ENCODE peak calls at places on chromosome X, in six cellular contexts. One of them, this sample, is unnamed. For H3K4me1, the result is how much of the 10 kb centered on the place peaks cover.

GRCh38 chrX:23888887-23889501 is 18.7 kb downstream of the APOO start:
- DNase-seq in breast epithelium: no peak
- DNase-seq in aorta: no peak
- DNase-seq in uterus: no peak
- DNase-seq in body of pancreas: no peak
- DNase-seq in left ventricle myocardium inferior: no peak
- DNase-seq in this sample: no peak

GRCh38 chrX:148371251-148371650 is 129.2 kb upstream of the AFF2 start:
- DNase-seq in body of pancreas: no peak
- DNase-seq in left ventricle myocardium inferior: no peak
- DNase-seq in aorta: no peak
- DNase-seq in breast epithelium: no peak
- DNase-seq in uterus: no peak
- DNase-seq in this sample: no peak

GRCh38 chrX:101429934-101430333 is 21.9 kb downstream of the HNRNPH2 start:
- DNase-seq in aorta: no peak
- DNase-seq in body of pancreas: no peak
- DNase-seq in uterus: no peak
- DNase-seq in left ventricle myocardium inferior: no peak
- DNase-seq in breast epithelium: no peak
- DNase-seq in this sample: peak

GRCh38 chrX:140526138-140526537 is 21.3 kb upstream of the SOX3 start:
- DNase-seq in body of pancreas: no peak
- DNase-seq in breast epithelium: no peak
- DNase-seq in aorta: no peak
- DNase-seq in uterus: no peak
- DNase-seq in left ventricle myocardium inferior: no peak
- DNase-seq in this sample: no peak

GRCh38 chrX:115563633-115564182 is 2.7 kb downstream of the PLS3 start:
- DNase-seq in uterus: no peak
- DNase-seq in aorta: no peak
- DNase-seq in breast epithelium: no peak
- DNase-seq in body of pancreas: no peak
- DNase-seq in left ventricle myocardium inferior: no peak
- DNase-seq in this sample: no peak

GRCh38 chrX:50801135-50801534 is 12.9 kb downstream of the SHROOM4 start:
- DNase-seq in body of pancreas: no peak
- DNase-seq in left ventricle myocardium inferior: no peak
- DNase-seq in uterus: no peak
- DNase-seq in aorta: no peak
- DNase-seq in breast epithelium: no peak
- DNase-seq in this sample: no peak

GRCh38 chrX:113400193-113400704 is 559.6 kb upstream of the AMOT start:
- DNase-seq in aorta: no peak
- DNase-seq in body of pancreas: no peak
- DNase-seq in uterus: no peak
- DNase-seq in left ventricle myocardium inferior: no peak
- DNase-seq in breast epithelium: no peak
- DNase-seq in this sample: peak

GRCh38 chrX:109537324-109537665 is 651 bp downstream of the NXT2 start:
- DNase-seq in uterus: no peak
- DNase-seq in aorta: peak
- DNase-seq in breast epithelium: peak
- DNase-seq in left ventricle myocardium inferior: no peak
- DNase-seq in body of pancreas: peak
- DNase-seq in this sample: peak

GRCh38 chrX:30620980-30621716 is 32.1 kb upstream of the GK start:
- DNase-seq in breast epithelium: no peak
- DNase-seq in uterus: peak
- DNase-seq in left ventricle myocardium inferior: no peak
- DNase-seq in body of pancreas: no peak
- DNase-seq in aorta: no peak
- DNase-seq in this sample: peak

GRCh38 chrX:19869195-19869594 is 18.2 kb downstream of the SH3KBP1 start:
- DNase-seq in aorta: no peak
- DNase-seq in body of pancreas: no peak
- DNase-seq in breast epithelium: no peak
- DNase-seq in uterus: no peak
- DNase-seq in left ventricle myocardium inferior: no peak
- DNase-seq in this sample: no peak

GRCh38 chrX:19870710-19871490 is 16.5 kb downstream of the SH3KBP1 start:
- DNase-seq in body of pancreas: no peak
- DNase-seq in left ventricle myocardium inferior: no peak
- DNase-seq in aorta: no peak
- DNase-seq in breast epithelium: no peak
- DNase-seq in uterus: no peak
- DNase-seq in this sample: no peak

GRCh38 chrX:19867938-19868337 is 19.5 kb downstream of the SH3KBP1 start:
- DNase-seq in left ventricle myocardium inferior: no peak
- DNase-seq in aorta: no peak
- DNase-seq in breast epithelium: no peak
- DNase-seq in uterus: no peak
- DNase-seq in body of pancreas: no peak
- DNase-seq in this sample: no peak

GRCh38 chrX:19867411-19867732 is 20.0 kb downstream of the SH3KBP1 start:
- DNase-seq in breast epithelium: no peak
- DNase-seq in uterus: no peak
- DNase-seq in aorta: no peak
- DNase-seq in left ventricle myocardium inferior: no peak
- DNase-seq in body of pancreas: no peak
- DNase-seq in this sample: no peak

DNA sequence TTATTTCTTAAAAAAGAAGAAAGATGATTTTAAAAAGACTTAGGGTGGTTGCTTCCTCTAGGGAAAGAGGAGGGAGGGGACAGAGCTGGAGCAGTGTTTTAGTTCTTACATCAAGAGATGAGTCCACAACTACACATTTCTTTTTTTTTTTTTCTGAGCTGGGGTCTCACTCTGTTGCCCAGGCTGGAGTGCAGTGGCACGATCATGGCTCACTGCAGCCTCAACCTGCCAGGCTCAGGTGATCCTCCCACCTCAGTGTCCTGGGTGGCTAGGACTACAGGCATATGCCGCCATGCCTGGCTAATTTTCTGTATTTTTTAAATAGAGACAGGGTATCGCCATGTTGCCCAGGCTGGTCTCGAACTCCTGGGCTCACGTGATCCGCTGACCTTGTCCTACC is 17.2 kb downstream of the SH3KBP1 start:
- DNase-seq in breast epithelium: no peak
- DNase-seq in body of pancreas: no peak
- DNase-seq in left ventricle myocardium inferior: no peak
- DNase-seq in aorta: no peak
- DNase-seq in uterus: no peak
- DNase-seq in this sample: no peak
- H3K4me1 ChIP-seq in breast epithelium: under half
- H3K4me1 ChIP-seq in body of pancreas: under half
- H3K4me1 ChIP-seq in left ventricle myocardium inferior: under half
- H3K4me1 ChIP-seq in aorta: under half
- H3K4me1 ChIP-seq in uterus: under half
- H3K4me1 ChIP-seq in this sample: under half

GRCh38 chrX:2693526-2694002 is 2.5 kb downstream of the CD99 start:
- DNase-seq in left ventricle myocardium inferior: no peak
- DNase-seq in aorta: no peak
- DNase-seq in breast epithelium: no peak
- DNase-seq in uterus: no peak
- DNase-seq in body of pancreas: no peak
- DNase-seq in this sample: no peak
- H3K4me1 ChIP-seq in left ventricle myocardium inferior: half or more
- H3K4me1 ChIP-seq in aorta: under half
- H3K4me1 ChIP-seq in breast epithelium: under half
- H3K4me1 ChIP-seq in uterus: under half
- H3K4me1 ChIP-seq in body of pancreas: half or more
- H3K4me1 ChIP-seq in this sample: under half

DNA sequence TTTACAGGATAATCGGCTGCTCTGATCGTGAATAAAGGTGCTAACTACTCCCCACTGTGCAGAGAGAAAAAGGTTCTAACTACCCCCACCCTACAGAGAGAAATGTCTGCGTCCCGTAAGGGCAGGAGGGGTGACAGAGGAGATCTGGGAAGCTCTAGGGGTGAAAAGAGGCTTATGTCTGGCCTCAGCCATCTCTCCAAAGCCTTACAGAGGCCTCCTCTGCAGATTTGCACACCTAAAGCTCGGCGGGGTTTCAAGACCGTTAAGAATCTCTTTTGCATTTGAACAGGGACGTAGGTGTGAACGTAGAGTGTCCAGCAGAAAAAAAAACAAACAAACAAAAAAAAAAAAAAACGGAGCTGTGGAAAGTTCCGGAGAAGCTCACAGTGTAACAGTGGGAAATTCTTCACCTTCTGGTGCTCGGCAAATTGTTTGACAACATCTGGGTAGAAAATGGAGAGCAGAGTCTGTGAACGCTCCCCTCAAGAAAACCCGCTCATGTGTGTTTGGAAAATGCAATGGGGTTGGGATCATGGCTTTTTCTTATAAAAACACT is 161.0 kb downstream of the SHOX start:
- DNase-seq in uterus: no peak
- DNase-seq in aorta: no peak
- DNase-seq in body of pancreas: no peak
- DNase-seq in breast epithelium: no peak
- DNase-seq in left ventricle myocardium inferior: no peak
- DNase-seq in this sample: no peak
- H3K4me1 ChIP-seq in uterus: under half
- H3K4me1 ChIP-seq in aorta: under half
- H3K4me1 ChIP-seq in body of pancreas: under half
- H3K4me1 ChIP-seq in breast epithelium: under half
- H3K4me1 ChIP-seq in left ventricle myocardium inferior: under half
- H3K4me1 ChIP-seq in this sample: under half

GRCh38 chrX:154057790-154058189 is 38.1 kb upstream of the IRAK1 start:
- DNase-seq in aorta: no peak
- DNase-seq in left ventricle myocardium inferior: no peak
- DNase-seq in breast epithelium: no peak
- DNase-seq in uterus: no peak
- DNase-seq in body of pancreas: no peak
- DNase-seq in this sample: no peak
- H3K4me1 ChIP-seq in aorta: under half
- H3K4me1 ChIP-seq in left ventricle myocardium inferior: half or more
- H3K4me1 ChIP-seq in breast epithelium: under half
- H3K4me1 ChIP-seq in uterus: under half
- H3K4me1 ChIP-seq in body of pancreas: under half
- H3K4me1 ChIP-seq in this sample: under half

GRCh38 chrX:44918722-44919121 is 45.7 kb downstream of the KDM6A start:
- DNase-seq in left ventricle myocardium inferior: no peak
- DNase-seq in uterus: no peak
- DNase-seq in breast epithelium: no peak
- DNase-seq in aorta: no peak
- DNase-seq in body of pancreas: no peak
- DNase-seq in this sample: no peak
- H3K4me1 ChIP-seq in left ventricle myocardium inferior: half or more
- H3K4me1 ChIP-seq in uterus: under half
- H3K4me1 ChIP-seq in breast epithelium: under half
- H3K4me1 ChIP-seq in aorta: under half
- H3K4me1 ChIP-seq in body of pancreas: under half
- H3K4me1 ChIP-seq in this sample: under half

DNA sequence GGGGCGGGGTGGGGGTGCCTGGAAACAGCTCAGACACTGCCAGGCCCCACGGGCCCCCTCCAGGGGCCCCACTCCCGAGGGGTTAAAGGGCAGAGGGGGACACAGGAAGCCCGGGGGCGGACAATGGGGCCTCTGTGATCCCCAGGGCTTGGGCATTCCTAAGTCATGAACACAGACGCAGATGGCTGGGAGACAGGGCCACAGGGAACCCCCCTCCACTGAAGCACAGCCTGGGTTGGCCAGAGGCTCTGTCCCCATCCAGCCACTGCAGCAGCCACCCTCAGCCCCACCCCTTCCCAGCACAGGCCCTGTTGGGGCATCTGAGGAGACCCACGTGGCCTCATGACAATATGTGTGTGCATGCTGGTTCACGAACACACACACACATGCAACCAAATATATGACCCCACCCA is 3.9 kb downstream of the L1CAM start:
- DNase-seq in uterus: no peak
- DNase-seq in aorta: no peak
- DNase-seq in body of pancreas: no peak
- DNase-seq in left ventricle myocardium inferior: no peak
- DNase-seq in breast epithelium: no peak
- DNase-seq in this sample: peak
- H3K4me1 ChIP-seq in uterus: under half
- H3K4me1 ChIP-seq in aorta: under half
- H3K4me1 ChIP-seq in body of pancreas: under half
- H3K4me1 ChIP-seq in left ventricle myocardium inferior: under half
- H3K4me1 ChIP-seq in breast epithelium: under half
- H3K4me1 ChIP-seq in this sample: under half

GRCh38 chrX:149699761-149700160 is 12.1 kb upstream of the MAGEA11 start:
- DNase-seq in body of pancreas: no peak
- DNase-seq in aorta: no peak
- DNase-seq in breast epithelium: no peak
- DNase-seq in uterus: no peak
- DNase-seq in left ventricle myocardium inferior: no peak
- DNase-seq in this sample: no peak
- H3K4me1 ChIP-seq in body of pancreas: under half
- H3K4me1 ChIP-seq in aorta: under half
- H3K4me1 ChIP-seq in breast epithelium: under half
- H3K4me1 ChIP-seq in uterus: under half
- H3K4me1 ChIP-seq in left ventricle myocardium inferior: under half
- H3K4me1 ChIP-seq in this sample: under half

GRCh38 chrX:40207626-40208025 is 109.9 kb upstream of the BCOR start:
- DNase-seq in uterus: no peak
- DNase-seq in left ventricle myocardium inferior: no peak
- DNase-seq in aorta: no peak
- DNase-seq in breast epithelium: no peak
- DNase-seq in body of pancreas: no peak
- DNase-seq in this sample: peak

GRCh38 chrX:40201486-40201885 is 103.7 kb upstream of the BCOR start:
- DNase-seq in breast epithelium: no peak
- DNase-seq in aorta: no peak
- DNase-seq in uterus: no peak
- DNase-seq in left ventricle myocardium inferior: no peak
- DNase-seq in body of pancreas: no peak
- DNase-seq in this sample: no peak

GRCh38 chrX:40202456-40202855 is 104.7 kb upstream of the BCOR start:
- DNase-seq in uterus: no peak
- DNase-seq in aorta: no peak
- DNase-seq in left ventricle myocardium inferior: no peak
- DNase-seq in breast epithelium: no peak
- DNase-seq in body of pancreas: no peak
- DNase-seq in this sample: no peak

GRCh38 chrX:40209951-40210617 is 112.3 kb upstream of the BCOR start:
- DNase-seq in body of pancreas: no peak
- DNase-seq in left ventricle myocardium inferior: no peak
- DNase-seq in breast epithelium: no peak
- DNase-seq in aorta: no peak
- DNase-seq in uterus: no peak
- DNase-seq in this sample: peak

GRCh38 chrX:40205471-40205870 is 107.7 kb upstream of the BCOR start:
- DNase-seq in breast epithelium: no peak
- DNase-seq in left ventricle myocardium inferior: no peak
- DNase-seq in aorta: no peak
- DNase-seq in uterus: no peak
- DNase-seq in body of pancreas: no peak
- DNase-seq in this sample: no peak
- H3K4me1 ChIP-seq in breast epithelium: under half
- H3K4me1 ChIP-seq in left ventricle myocardium inferior: under half
- H3K4me1 ChIP-seq in aorta: under half
- H3K4me1 ChIP-seq in uterus: under half
- H3K4me1 ChIP-seq in body of pancreas: under half
- H3K4me1 ChIP-seq in this sample: under half

DNA sequence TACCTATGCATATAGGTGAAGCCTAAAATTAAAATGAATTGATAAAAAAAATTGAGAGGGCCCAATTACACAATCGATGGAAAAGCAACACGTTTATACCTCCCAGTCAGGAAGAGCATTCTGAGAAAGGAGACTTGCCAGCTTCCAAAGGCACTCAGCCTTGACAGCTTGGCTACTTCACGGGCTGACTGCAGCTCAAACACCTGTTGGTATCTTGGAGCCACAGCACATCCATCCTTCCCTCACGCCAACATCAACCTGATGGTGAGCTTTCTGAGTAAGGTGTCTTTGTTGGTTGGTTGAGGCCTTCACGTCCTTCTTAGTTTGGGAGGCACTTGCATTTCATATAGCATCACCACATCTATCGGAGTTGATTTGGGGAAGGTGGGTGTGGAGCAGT is 598.9 kb upstream of the DIPK2B start:
- DNase-seq in aorta: no peak
- DNase-seq in breast epithelium: no peak
- DNase-seq in left ventricle myocardium inferior: no peak
- DNase-seq in uterus: no peak
- DNase-seq in body of pancreas: no peak
- DNase-seq in this sample: no peak
- H3K4me1 ChIP-seq in aorta: under half
- H3K4me1 ChIP-seq in breast epithelium: under half
- H3K4me1 ChIP-seq in left ventricle myocardium inferior: under half
- H3K4me1 ChIP-seq in uterus: under half
- H3K4me1 ChIP-seq in body of pancreas: under half
- H3K4me1 ChIP-seq in this sample: under half

This sample was measured in foreskin keratinocyte.